ENCODE peak calls at places on chromosome 21, in five cellular contexts. O, B, J, K and F are unnamed samples.

GRCh38 chr21:29366532-29366931 is 67.8 kb downstream of the BACH1 start:
- DNase-seq in O (no peak), K (no peak), J (no peak), B (no peak), F (no peak)

GRCh38 chr21:26851109-26851944 is 6.1 kb upstream of the ADAMTS1 start:
- DNase-seq in J (no peak), K (no peak), O (no peak), B (no peak), F (no peak)

GRCh38 chr21:46092811-46093667 is 4.9 kb upstream of the COL6A2 start:
- DNase-seq in K (no peak), J (no peak), O (no peak), B (no peak), F (no peak)

GRCh38 chr21:25710550-25710949 is 24.2 kb downstream of the ATP5PF start:
- DNase-seq in K (no peak), O (no peak), B (no peak), J (no peak), F (no peak)

GRCh38 chr21:17003221-17003620 is 509.6 kb upstream of the CXADR start:
- DNase-seq in B (no peak), J (no peak), K (no peak), O (no peak), F (no peak)

GRCh38 chr21:16195476-16195875 is 465.7 kb downstream of the USP25 start:
- DNase-seq in O (no peak), K (no peak), B (no peak), J (no peak), F (no peak)

GRCh38 chr21:29697555-29698193 is 242.1 kb downstream of the GRIK1 start:
- DNase-seq in K (no peak), B (peak; percentile 21), J (no peak), O (no peak), F (no peak)

GRCh38 chr21:25837545-25838263 is 102.9 kb downstream of the GABPA start:
- DNase-seq in O (no peak), K (no peak), J (no peak), B (no peak), F (no peak)

GRCh38 chr21:43805275-43805800 is 16.0 kb downstream of the RRP1 start:
- DNase-seq in J (no peak), O (no peak), B (no peak), K (no peak), F (peak; percentile 98)

GRCh38 chr21:41603476-41603875 is 95.5 kb upstream of the TMPRSS2 start:
- DNase-seq in O (no peak), J (no peak), B (no peak), K (no peak), F (no peak)

GRCh38 chr21:41604583-41605041 is 96.7 kb upstream of the TMPRSS2 start:
- DNase-seq in B (no peak), K (no peak), O (peak; percentile 25), J (no peak), F (no peak)

GRCh38 chr21:41606706-41607105 is 98.7 kb upstream of the TMPRSS2 start:
- DNase-seq in O (no peak), J (no peak), B (no peak), K (no peak), F (no peak)

GRCh38 chr21:41605934-41606285 is 98.0 kb upstream of the TMPRSS2 start:
- DNase-seq in O (no peak), B (no peak), J (no peak), K (no peak), F (no peak)

GRCh38 chr21:41605178-41605933 is 97.4 kb upstream of the TMPRSS2 start:
- DNase-seq in O (no peak), J (no peak), B (no peak), K (peak; percentile 82), F (no peak)
- TF ChIP-seq ATF2 in O (no peak), J (no peak), B (no peak), K (peak; percentile 47), F (no peak)

DNA sequence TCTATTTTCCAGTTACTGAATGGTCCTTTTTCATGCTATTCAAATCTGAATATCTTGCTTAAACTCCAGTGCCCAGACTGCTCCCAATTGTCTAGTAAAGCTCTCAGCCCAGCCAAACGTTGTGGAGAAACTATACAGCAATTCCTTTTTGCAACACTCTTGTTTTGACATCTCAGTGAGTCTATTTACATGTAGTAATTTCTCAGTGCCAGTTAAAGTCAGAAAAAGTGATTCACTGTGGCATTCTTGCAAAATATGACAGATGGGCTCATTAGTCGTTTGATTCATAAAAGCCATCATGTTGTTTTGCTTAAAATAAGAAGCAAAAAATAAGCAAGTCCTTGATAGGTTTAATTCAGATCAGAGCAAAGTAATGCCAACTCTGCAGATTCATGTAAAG is 20.7 kb upstream of the TMPRSS15 start:
- DNase-seq in O (no peak), K (no peak), B (no peak), J (no peak), F (no peak)
- TF ChIP-seq ATF2 in O (no peak), K (no peak), B (no peak), J (no peak), F (no peak)

GRCh38 chr21:44930543-44930981 is 9.3 kb upstream of the SLX9 start:
- DNase-seq in B (no peak), J (no peak), K (no peak), O (no peak), F (no peak)
- TF ChIP-seq ATF2 in B (no peak), J (no peak), K (no peak), O (no peak), F (no peak)

GRCh38 chr21:35831791-35832190 is 228.5 kb downstream of the SETD4 start:
- DNase-seq in K (no peak), J (no peak), B (no peak), O (no peak), F (no peak)

GRCh38 chr21:35833388-35833787 is 226.9 kb downstream of the SETD4 start:
- DNase-seq in O (no peak), J (no peak), K (no peak), B (no peak), F (no peak)

GRCh38 chr21:35833991-35834390 is 226.3 kb downstream of the SETD4 start:
- DNase-seq in J (no peak), O (no peak), K (no peak), B (no peak), F (no peak)

GRCh38 chr21:35829014-35829525 is 231.3 kb downstream of the SETD4 start:
- DNase-seq in O (no peak), K (no peak), B (no peak), J (no peak), F (no peak)

DNA sequence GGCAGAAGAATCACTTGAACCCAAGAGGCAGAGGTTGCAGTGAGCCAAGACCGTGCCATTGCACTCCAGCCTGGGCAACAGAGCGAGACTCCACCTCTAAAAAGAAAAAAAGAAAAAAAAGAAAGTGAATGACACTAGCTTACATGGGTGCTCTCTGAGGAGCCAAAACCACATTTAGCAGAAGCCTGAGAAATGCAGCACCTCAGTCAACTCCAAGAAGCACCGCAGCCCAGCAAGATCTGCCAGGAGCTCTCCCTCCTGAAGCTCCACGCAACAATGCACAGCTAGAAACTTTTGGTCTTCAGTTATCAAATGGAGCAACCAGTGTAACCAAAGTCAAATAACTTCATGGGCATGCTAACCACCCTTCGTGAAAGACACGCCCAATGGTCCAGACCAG is 229.1 kb downstream of the SETD4 start:
- DNase-seq in K (no peak), J (no peak), B (no peak), O (no peak), F (no peak)
- TF ChIP-seq ATF2 in K (no peak), J (no peak), B (no peak), O (no peak), F (no peak)

DNA sequence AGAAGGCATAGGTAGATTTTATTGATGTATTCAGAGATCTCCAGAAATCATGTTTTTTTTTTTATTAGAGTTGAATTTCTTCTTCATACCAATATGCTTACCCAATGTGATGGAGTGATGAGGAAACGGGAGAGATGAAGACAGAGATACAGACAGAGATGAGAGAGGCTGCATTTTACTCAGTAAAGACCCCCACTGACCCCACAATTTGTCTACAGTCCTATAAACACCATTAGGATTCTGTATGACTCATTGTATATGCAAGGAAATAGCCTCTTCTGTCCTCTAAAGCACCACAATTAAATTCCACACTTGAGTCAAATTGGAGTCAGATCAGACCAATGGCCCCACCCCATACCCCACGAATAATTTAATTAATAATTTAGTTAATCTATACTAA is 44.0 kb downstream of the RUNX1 start:
- DNase-seq in K (no peak), B (no peak), O (no peak), J (no peak), F (no peak)
- TF ChIP-seq ATF2 in K (no peak), B (no peak), O (no peak), J (no peak), F (no peak)

GRCh38 chr21:42523941-42524340 is 10.3 kb downstream of the SLC37A1 start:
- DNase-seq in J (no peak), O (no peak), K (no peak), B (no peak), F (no peak)
- TF ChIP-seq ATF2 in J (no peak), O (no peak), K (no peak), B (no peak), F (no peak)

GRCh38 chr21:35573472-35574389 is 486.6 kb downstream of the SETD4 start:
- DNase-seq in B (no peak), O (no peak), K (peak; percentile 35), J (no peak), F (no peak)
- TF ChIP-seq ATF2 in B (no peak), O (no peak), K (no peak), J (no peak), F (no peak)